ENCODE peak calls at places on chromosomes 3 and 15, in ten cellular contexts. One of them, this sample, is unnamed.

GRCh38 chr3:123667784-123668183 is 82.9 kb upstream of the HACD2 start:
- DNase-seq in activated T-helper 1 cell treated with anti-CD3 and anti-CD28 coated beads, Interleukin-12 subunit alpha, Interleukin-12 subunit beta, Interleukin-2, Interleukin-4 antibody, amounts not matched to agents 30 ng/mL and 10 ng/mL and 1 ng/mL, durations not matched to agents 14 hours and 24 hours and 36 hours: no peak
- DNase-seq in iPS-NIHi11: no peak
- DNase-seq in psoas muscle: no peak
- DNase-seq in astrocyte: peak; percentile 74
- DNase-seq in dorsolateral prefrontal cortex: no peak
- DNase-seq in head of caudate nucleus: no peak
- DNase-seq in EH: peak; percentile 67
- DNase-seq in stimulated activated CD4-positive, alpha-beta T cell treated with anti-CD3 and anti-CD28 coated beads, Interleukin-2, amount 100 ng/mL, for 48 hours: no peak
- DNase-seq in stimulated activated CD8-positive, alpha-beta memory T cell treated with anti-CD3 and anti-CD28 coated beads, Interleukin-12 subunit alpha, Interleukin-12 subunit beta, amount 100 ng/mL, for 1 hour: no peak
- DNase-seq in this sample: no peak

GRCh38 chr3:52182691-52183090 is 15.3 kb upstream of the ALAS1 start:
- DNase-seq in stimulated activated CD8-positive, alpha-beta memory T cell treated with anti-CD3 and anti-CD28 coated beads, Interleukin-12 subunit alpha, Interleukin-12 subunit beta, amount 100 ng/mL, for 1 hour: no peak
- DNase-seq in psoas muscle: no peak
- DNase-seq in dorsolateral prefrontal cortex: no peak
- DNase-seq in iPS-NIHi11: no peak
- DNase-seq in activated T-helper 1 cell treated with anti-CD3 and anti-CD28 coated beads, Interleukin-12 subunit alpha, Interleukin-12 subunit beta, Interleukin-2, Interleukin-4 antibody, amounts not matched to agents 30 ng/mL and 10 ng/mL and 1 ng/mL, durations not matched to agents 14 hours and 24 hours and 36 hours: no peak
- DNase-seq in stimulated activated CD4-positive, alpha-beta T cell treated with anti-CD3 and anti-CD28 coated beads, Interleukin-2, amount 100 ng/mL, for 48 hours: no peak
- DNase-seq in EH: no peak
- DNase-seq in astrocyte: no peak
- DNase-seq in head of caudate nucleus: no peak
- DNase-seq in this sample: no peak

GRCh38 chr15:40456299-40456712 is 14.5 kb upstream of the CHST14 start:
- DNase-seq in head of caudate nucleus: no peak
- DNase-seq in stimulated activated CD4-positive, alpha-beta T cell treated with anti-CD3 and anti-CD28 coated beads, Interleukin-2, amount 100 ng/mL, for 48 hours: no peak
- DNase-seq in astrocyte: no peak
- DNase-seq in dorsolateral prefrontal cortex: no peak
- DNase-seq in psoas muscle: no peak
- DNase-seq in stimulated activated CD8-positive, alpha-beta memory T cell treated with anti-CD3 and anti-CD28 coated beads, Interleukin-12 subunit alpha, Interleukin-12 subunit beta, amount 100 ng/mL, for 1 hour: no peak
- DNase-seq in iPS-NIHi11: no peak
- DNase-seq in EH: no peak
- DNase-seq in activated T-helper 1 cell treated with anti-CD3 and anti-CD28 coated beads, Interleukin-12 subunit alpha, Interleukin-12 subunit beta, Interleukin-2, Interleukin-4 antibody, amounts not matched to agents 30 ng/mL and 10 ng/mL and 1 ng/mL, durations not matched to agents 14 hours and 24 hours and 36 hours: no peak
- DNase-seq in this sample: peak; percentile 59

GRCh38 chr3:135012101-135012500 is 217.0 kb downstream of the EPHB1 start:
- DNase-seq in EH: no peak
- DNase-seq in activated T-helper 1 cell treated with anti-CD3 and anti-CD28 coated beads, Interleukin-12 subunit alpha, Interleukin-12 subunit beta, Interleukin-2, Interleukin-4 antibody, amounts not matched to agents 30 ng/mL and 10 ng/mL and 1 ng/mL, durations not matched to agents 14 hours and 24 hours and 36 hours: no peak
- DNase-seq in dorsolateral prefrontal cortex: peak; percentile 6
- DNase-seq in head of caudate nucleus: no peak
- DNase-seq in astrocyte: no peak
- DNase-seq in psoas muscle: no peak
- DNase-seq in stimulated activated CD8-positive, alpha-beta memory T cell treated with anti-CD3 and anti-CD28 coated beads, Interleukin-12 subunit alpha, Interleukin-12 subunit beta, amount 100 ng/mL, for 1 hour: no peak
- DNase-seq in iPS-NIHi11: no peak
- DNase-seq in stimulated activated CD4-positive, alpha-beta T cell treated with anti-CD3 and anti-CD28 coated beads, Interleukin-2, amount 100 ng/mL, for 48 hours: no peak
- DNase-seq in this sample: no peak

GRCh38 chr3:133805702-133806475 is at the start of gene SRPRB:
- DNase-seq in psoas muscle: peak; percentile 97
- DNase-seq in astrocyte: peak; percentile 82
- DNase-seq in EH: peak; percentile 94
- DNase-seq in stimulated activated CD4-positive, alpha-beta T cell treated with anti-CD3 and anti-CD28 coated beads, Interleukin-2, amount 100 ng/mL, for 48 hours: peak; percentile 92
- DNase-seq in stimulated activated CD8-positive, alpha-beta memory T cell treated with anti-CD3 and anti-CD28 coated beads, Interleukin-12 subunit alpha, Interleukin-12 subunit beta, amount 100 ng/mL, for 1 hour: peak; percentile 93
- DNase-seq in activated T-helper 1 cell treated with anti-CD3 and anti-CD28 coated beads, Interleukin-12 subunit alpha, Interleukin-12 subunit beta, Interleukin-2, Interleukin-4 antibody, amounts not matched to agents 30 ng/mL and 10 ng/mL and 1 ng/mL, durations not matched to agents 14 hours and 24 hours and 36 hours: peak; percentile 95
- DNase-seq in iPS-NIHi11: peak; percentile 97
- DNase-seq in head of caudate nucleus: peak; percentile 98
- DNase-seq in dorsolateral prefrontal cortex: peak; percentile 95
- DNase-seq in this sample: peak; percentile 92

GRCh38 chr3:46386206-46386605 is 15.5 kb downstream of the CCR5 start:
- DNase-seq in EH: peak; percentile 32
- DNase-seq in iPS-NIHi11: no peak
- DNase-seq in psoas muscle: no peak
- DNase-seq in astrocyte: peak; percentile 39
- DNase-seq in activated T-helper 1 cell treated with anti-CD3 and anti-CD28 coated beads, Interleukin-12 subunit alpha, Interleukin-12 subunit beta, Interleukin-2, Interleukin-4 antibody, amounts not matched to agents 30 ng/mL and 10 ng/mL and 1 ng/mL, durations not matched to agents 14 hours and 24 hours and 36 hours: no peak
- DNase-seq in stimulated activated CD4-positive, alpha-beta T cell treated with anti-CD3 and anti-CD28 coated beads, Interleukin-2, amount 100 ng/mL, for 48 hours: no peak
- DNase-seq in head of caudate nucleus: no peak
- DNase-seq in stimulated activated CD8-positive, alpha-beta memory T cell treated with anti-CD3 and anti-CD28 coated beads, Interleukin-12 subunit alpha, Interleukin-12 subunit beta, amount 100 ng/mL, for 1 hour: no peak
- DNase-seq in dorsolateral prefrontal cortex: no peak
- DNase-seq in this sample: peak; percentile 61

GRCh38 chr15:64046347-64047153 is at the start of gene DAPK2:
- DNase-seq in head of caudate nucleus: peak; percentile 91
- DNase-seq in iPS-NIHi11: peak; percentile 98
- DNase-seq in activated T-helper 1 cell treated with anti-CD3 and anti-CD28 coated beads, Interleukin-12 subunit alpha, Interleukin-12 subunit beta, Interleukin-2, Interleukin-4 antibody, amounts not matched to agents 30 ng/mL and 10 ng/mL and 1 ng/mL, durations not matched to agents 14 hours and 24 hours and 36 hours: peak; percentile 64
- DNase-seq in psoas muscle: peak; percentile 87
- DNase-seq in dorsolateral prefrontal cortex: peak; percentile 57
- DNase-seq in EH: peak; percentile 75
- DNase-seq in astrocyte: peak; percentile 26
- DNase-seq in stimulated activated CD8-positive, alpha-beta memory T cell treated with anti-CD3 and anti-CD28 coated beads, Interleukin-12 subunit alpha, Interleukin-12 subunit beta, amount 100 ng/mL, for 1 hour: peak; percentile 50
- DNase-seq in stimulated activated CD4-positive, alpha-beta T cell treated with anti-CD3 and anti-CD28 coated beads, Interleukin-2, amount 100 ng/mL, for 48 hours: peak; percentile 63
- DNase-seq in this sample: peak; percentile 83

GRCh38 chr3:142973217-142974009 is 9.9 kb upstream of the PAQR9 start:
- DNase-seq in psoas muscle: peak; percentile 92
- DNase-seq in EH: no peak
- DNase-seq in activated T-helper 1 cell treated with anti-CD3 and anti-CD28 coated beads, Interleukin-12 subunit alpha, Interleukin-12 subunit beta, Interleukin-2, Interleukin-4 antibody, amounts not matched to agents 30 ng/mL and 10 ng/mL and 1 ng/mL, durations not matched to agents 14 hours and 24 hours and 36 hours: no peak
- DNase-seq in iPS-NIHi11: no peak
- DNase-seq in head of caudate nucleus: peak; percentile 45
- DNase-seq in stimulated activated CD4-positive, alpha-beta T cell treated with anti-CD3 and anti-CD28 coated beads, Interleukin-2, amount 100 ng/mL, for 48 hours: no peak
- DNase-seq in stimulated activated CD8-positive, alpha-beta memory T cell treated with anti-CD3 and anti-CD28 coated beads, Interleukin-12 subunit alpha, Interleukin-12 subunit beta, amount 100 ng/mL, for 1 hour: no peak
- DNase-seq in dorsolateral prefrontal cortex: no peak
- DNase-seq in astrocyte: no peak
- DNase-seq in this sample: no peak

GRCh38 chr3:10561942-10562565 is 56.7 kb upstream of the ATP2B2 start:
- DNase-seq in iPS-NIHi11: no peak
- DNase-seq in psoas muscle: no peak
- DNase-seq in stimulated activated CD4-positive, alpha-beta T cell treated with anti-CD3 and anti-CD28 coated beads, Interleukin-2, amount 100 ng/mL, for 48 hours: no peak
- DNase-seq in stimulated activated CD8-positive, alpha-beta memory T cell treated with anti-CD3 and anti-CD28 coated beads, Interleukin-12 subunit alpha, Interleukin-12 subunit beta, amount 100 ng/mL, for 1 hour: no peak
- DNase-seq in astrocyte: no peak
- DNase-seq in head of caudate nucleus: peak; percentile 9
- DNase-seq in dorsolateral prefrontal cortex: no peak
- DNase-seq in EH: no peak
- DNase-seq in activated T-helper 1 cell treated with anti-CD3 and anti-CD28 coated beads, Interleukin-12 subunit alpha, Interleukin-12 subunit beta, Interleukin-2, Interleukin-4 antibody, amounts not matched to agents 30 ng/mL and 10 ng/mL and 1 ng/mL, durations not matched to agents 14 hours and 24 hours and 36 hours: no peak
- DNase-seq in this sample: no peak